ENCODE peak calls at places on chromosomes 3 and 15, in seven cellular contexts. J is A549, L is psoas muscle, W is left lung, Z is hepatocyte, S is breast epithelium, D is tibial artery. F is an unnamed sample.

GRCh38 chr3:4474683-4475490 is 7.8 kb upstream of the SUMF1 start:
- DNase-seq in J (peak; percentile 16), L (no peak), W (no peak), Z (no peak), S (no peak), D (peak; percentile 57), F (peak; percentile 43)

GRCh38 chr3:37097776-37098175 is 76.6 kb downstream of the LRRFIP2 start:
- DNase-seq in J (no peak), L (no peak), W (no peak), Z (no peak), S (no peak), D (no peak), F (no peak)

GRCh38 chr3:120162400-120162799 is 68.2 kb upstream of the GSK3B start:
- DNase-seq in J (no peak), L (no peak), W (no peak), Z (no peak), S (no peak), D (no peak), F (no peak)

GRCh38 chr3:167497903-167498302 is 24.1 kb upstream of the SERPINI2 start:
- DNase-seq in J (no peak), L (no peak), W (peak; percentile 23), Z (no peak), S (no peak), D (no peak), F (no peak)

GRCh38 chr3:53811143-53811915 is 34.9 kb downstream of the CHDH start:
- DNase-seq in J (no peak), L (no peak), W (no peak), Z (no peak), S (no peak), D (no peak), F (no peak)

GRCh38 chr3:99172736-99173657 is 271.5 kb upstream of the DCBLD2 start:
- DNase-seq in J (peak; percentile 67), L (no peak), W (no peak), Z (peak; percentile 77), S (no peak), D (peak; percentile 51), F (peak; percentile 82)

GRCh38 chr3:196063456-196063855 is 18.4 kb downstream of the TFRC start:
- DNase-seq in J (no peak), L (no peak), W (no peak), Z (no peak), S (no peak), D (no peak), F (no peak)

GRCh38 chr3:66863205-66864135 is 134.6 kb upstream of the KBTBD8 start:
- DNase-seq in J (no peak), L (no peak), W (no peak), Z (no peak), S (no peak), D (no peak), F (no peak)

GRCh38 chr15:70856177-70856883 is 2.4 kb upstream of the LARP6 start:
- DNase-seq in J (no peak), L (no peak), W (no peak), Z (no peak), S (no peak), D (no peak), F (no peak)

GRCh38 chr15:95018888-95019545 is 787.7 kb downstream of the MCTP2 start:
- DNase-seq in J (no peak), L (no peak), W (no peak), Z (peak; percentile 52), S (no peak), D (no peak), F (no peak)

GRCh38 chr3:65177879-65178484 is 490.2 kb upstream of the ADAMTS9 start:
- DNase-seq in J (no peak), L (no peak), W (no peak), Z (no peak), S (no peak), D (no peak), F (no peak)

GRCh38 chr3:128307029-128307633 is 153.8 kb downstream of the EEFSEC start:
- DNase-seq in J (no peak), L (no peak), W (no peak), Z (peak; percentile 41), S (peak; percentile 3), D (no peak), F (no peak)

GRCh38 chr3:126525853-126526667 is 2.1 kb downstream of the CHST13 start:
- DNase-seq in J (no peak), L (peak; percentile 35), W (no peak), Z (no peak), S (no peak), D (no peak), F (no peak)

GRCh38 chr15:95446854-95447253 is 883.6 kb upstream of the NR2F2 start:
- DNase-seq in J (no peak), L (no peak), W (no peak), Z (no peak), S (no peak), D (no peak), F (no peak)

GRCh38 chr15:31153531-31153930 is 52.0 kb upstream of the TRPM1 start:
- DNase-seq in J (no peak), L (no peak), W (no peak), Z (no peak), S (no peak), D (no peak), F (peak; percentile 7)

GRCh38 chr15:37104413-37105392 is 4.4 kb upstream of the MEIS2 start:
- DNase-seq in J (no peak), L (no peak), W (no peak), Z (no peak), S (no peak), D (no peak), F (no peak)

GRCh38 chr3:11170052-11170770 is 15.9 kb downstream of the HRH1 start:
- DNase-seq in J (no peak), L (no peak), W (no peak), Z (no peak), S (no peak), D (no peak), F (no peak)

GRCh38 chr15:101558217-101558941 is 68.9 kb upstream of the PCSK6 start:
- DNase-seq in J (no peak), L (no peak), W (no peak), Z (peak; percentile 54), S (no peak), D (no peak), F (no peak)

GRCh38 chr3:143654906-143655305 is 193.4 kb downstream of the SLC9A9 start:
- DNase-seq in J (no peak), L (no peak), W (no peak), Z (no peak), S (no peak), D (no peak), F (peak; percentile 15)

GRCh38 chr15:67109141-67110034 is 44.0 kb downstream of the SMAD3 start:
- DNase-seq in J (peak; percentile 98), L (peak; percentile 89), W (peak; percentile 87), Z (peak; percentile 64), S (no peak), D (peak; percentile 72), F (no peak)

GRCh38 chr15:71559098-71559497 is 251.3 kb upstream of the NR2E3 start:
- DNase-seq in J (no peak), L (no peak), W (no peak), Z (no peak), S (peak; percentile 51), D (no peak), F (no peak)

GRCh38 chr3:169510378-169510777 is 153.1 kb downstream of the MECOM start:
- DNase-seq in J (no peak), L (no peak), W (no peak), Z (no peak), S (no peak), D (no peak), F (no peak)
- H3K27ac ChIP-seq in J (no peak overlapping the region), L (no peak overlapping the region), W (no peak overlapping the region), Z (no peak overlapping the region), S (no peak overlapping the region), D (no peak overlapping the region), F (no peak overlapping the region)

DNA sequence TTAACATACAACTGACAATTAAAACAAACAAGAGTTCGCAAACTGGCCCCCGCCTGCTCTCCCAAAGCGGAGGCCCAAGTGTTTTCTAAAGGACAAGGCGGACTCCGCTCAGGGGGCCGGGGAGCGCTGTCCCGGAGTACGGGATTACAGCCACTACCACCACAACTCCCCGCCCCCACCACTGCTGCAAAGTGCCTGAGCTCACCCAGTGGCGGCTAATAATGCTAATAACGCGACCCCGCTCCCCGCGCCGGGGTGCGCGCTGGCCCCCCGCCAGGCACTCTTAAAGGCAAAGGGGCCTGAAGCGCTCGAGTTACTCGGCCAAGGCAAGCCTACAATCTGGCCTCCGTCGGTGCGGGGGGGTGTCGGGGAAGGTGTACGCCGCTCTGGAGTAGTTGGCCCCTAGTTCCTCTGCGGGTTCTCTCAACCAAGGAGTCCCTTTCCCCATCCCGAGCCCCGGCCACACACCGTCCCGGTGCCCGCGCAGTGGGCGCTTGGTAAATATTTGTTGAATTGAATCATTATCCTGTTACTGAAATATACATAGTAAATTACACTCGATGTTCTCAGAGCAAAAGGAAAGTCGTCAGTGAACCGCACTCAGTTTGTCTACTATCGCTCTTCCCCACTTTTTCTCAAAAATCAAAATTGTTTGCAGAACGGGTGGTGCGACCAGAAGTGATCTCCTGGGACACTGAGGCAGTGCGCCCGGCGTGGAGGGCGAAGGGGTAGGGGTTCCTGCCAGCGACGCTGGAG is 827 bp downstream of the WNT5A start:
- DNase-seq in J (no peak), L (peak; percentile 89), W (peak; percentile 87), Z (peak; percentile 72), S (peak; percentile 51), D (no peak), F (peak; percentile 75)
- H3K4me1 ChIP-seq in J (peaks cover 4% of the 10 kb centered on the region), L (peaks cover 3% of the 10 kb centered on the region), W (peaks cover 8% of the 10 kb centered on the region), Z (peaks cover 27% of the 10 kb centered on the region), S (no peaks in the 10 kb centered on the region), D (no peaks in the 10 kb centered on the region), F (peaks cover 28% of the 10 kb centered on the region)

DNA sequence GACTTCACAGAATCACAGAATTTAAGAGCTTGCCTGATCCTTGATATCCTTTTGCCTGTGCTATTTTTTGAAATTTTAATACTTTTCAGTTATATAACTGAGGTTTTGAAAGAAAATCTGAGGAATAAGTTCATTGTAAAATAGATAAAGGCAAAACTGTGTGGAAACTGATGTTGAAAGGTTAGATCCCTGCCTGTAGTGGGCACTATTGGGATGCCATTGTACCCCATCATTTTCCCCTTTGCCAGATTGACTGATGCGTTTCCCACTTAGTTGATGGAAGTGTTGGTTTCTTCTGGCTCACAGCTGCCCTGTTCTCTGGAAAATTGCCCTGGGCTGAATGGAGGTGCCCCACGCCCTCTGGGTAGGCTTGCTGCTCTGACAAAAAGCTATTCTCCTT is 387.9 kb downstream of the RBMS3 start:
- DNase-seq in J (no peak), L (no peak), W (peak; percentile 7), Z (no peak), S (no peak), D (no peak), F (no peak)
- TF ChIP-seq CTCF in J (no peak), L (no peak), W (no peak), Z (no peak), S (no peak), D (no peak), F (no peak)

DNA sequence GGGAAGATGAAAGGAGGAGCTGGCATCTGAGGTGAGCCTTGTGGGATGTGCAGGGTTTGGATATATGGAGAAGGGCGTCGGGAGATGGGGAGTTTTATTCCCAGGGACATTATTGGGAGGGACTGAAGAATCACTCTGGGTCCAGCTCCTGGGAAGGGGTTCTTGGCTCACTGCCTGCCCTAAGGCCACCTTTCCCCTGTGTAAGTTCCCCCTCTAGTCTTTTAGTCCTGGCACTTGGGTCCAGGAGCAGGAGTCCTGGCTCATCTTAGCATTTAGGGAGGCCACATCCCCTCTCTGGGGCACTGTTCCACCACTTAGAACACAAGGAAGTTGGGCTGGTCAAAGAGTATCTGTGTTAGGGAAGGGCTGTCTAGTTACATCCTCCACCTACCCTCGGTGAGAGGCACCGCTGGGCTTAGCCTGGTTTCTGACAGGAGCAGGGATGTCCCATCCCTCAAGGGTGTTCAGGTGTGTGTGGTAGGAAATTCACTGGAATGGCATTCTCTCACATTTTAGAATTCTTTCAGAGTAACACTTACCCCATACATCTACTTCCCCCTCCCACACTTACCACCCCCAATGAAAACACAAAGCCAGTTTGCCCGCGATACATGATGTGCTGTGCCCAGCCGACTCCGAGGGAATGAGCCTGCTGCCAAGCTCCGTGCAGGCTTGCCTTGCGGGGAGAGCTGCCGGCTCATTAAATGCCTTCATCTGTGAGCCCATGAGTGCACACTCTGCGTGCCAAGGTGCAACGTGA is 86.7 kb downstream of the FAM43A start:
- DNase-seq in J (no peak), L (no peak), W (no peak), Z (no peak), S (no peak), D (no peak), F (no peak)
- H3K27ac ChIP-seq in J (no peak overlapping the region), L (no peak overlapping the region), W (no peak overlapping the region), Z (no peak overlapping the region), S (peak overlapping the region; percentile 55), D (no peak overlapping the region), F (no peak overlapping the region)

F was measured in testis.